ENCODE peak calls at places on chromosomes 1 and 21, in four cellular contexts. Z is DND-41, I is sigmoid colon, J is A549. K is an unnamed sample.

GRCh38 chr1:235892080-235892670 is 25.5 kb upstream of the LYST start:
- DNase-seq in J (no peak), Z (no peak), I (no peak), K (no peak)

GRCh38 chr1:19308509-19308907 is 3.4 kb downstream of the AKR7A2 start:
- DNase-seq in J (no peak), I (no peak), Z (no peak), K (no peak)

GRCh38 chr1:6435547-6435946 is 11.0 kb downstream of the ESPN start:
- DNase-seq in I (no peak), Z (no peak), J (no peak), K (no peak)

GRCh38 chr1:185069202-185069601 is 23.8 kb downstream of the RNF2 start:
- DNase-seq in J (no peak), Z (no peak), I (no peak), K (no peak)

GRCh38 chr1:87279966-87280535 is 48.6 kb upstream of the LMO4 start:
- DNase-seq in J (peak), Z (no peak), I (no peak), K (no peak)

GRCh38 chr1:167165948-167166702 is 54.6 kb upstream of the POU2F1 start:
- DNase-seq in J (no peak), I (no peak), Z (no peak), K (no peak)

GRCh38 chr21:45306832-45307571 is 19.3 kb upstream of the POFUT2 start:
- DNase-seq in J (no peak), I (peak), Z (no peak), K (peak)

GRCh38 chr1:22808846-22809501 is 98.3 kb downstream of the EPHB2 start:
- DNase-seq in Z (no peak), J (no peak), I (peak), K (no peak)

GRCh38 chr21:35189077-35189863 is 140.2 kb upstream of the RUNX1 start:
- DNase-seq in I (no peak), J (no peak), Z (peak), K (no peak)

GRCh38 chr1:114668784-114669561 is 876 bp downstream of the DENND2C start:
- DNase-seq in I (no peak), Z (no peak), J (no peak), K (no peak)

GRCh38 chr1:21818661-21819060 is 6.6 kb downstream of the LDLRAD2 start:
- DNase-seq in J (peak), Z (peak), I (no peak), K (no peak)

GRCh38 chr1:201966171-201966570 is 10.9 kb downstream of the TIMM17A start:
- DNase-seq in Z (no peak), J (no peak), I (no peak), K (no peak)

GRCh38 chr1:245475116-245475515 is 320.3 kb downstream of the KIF26B start:
- DNase-seq in J (no peak), Z (no peak), I (no peak), K (no peak)

GRCh38 chr1:235417101-235417697 is 50.0 kb downstream of the TBCE start:
- DNase-seq in I (peak), J (peak), Z (peak), K (no peak)

GRCh38 chr1:11948822-11949458 is 14.4 kb downstream of the PLOD1 start:
- DNase-seq in I (no peak), J (peak), Z (peak), K (no peak)

GRCh38 chr21:42459583-42460215 is 36.3 kb downstream of the RSPH1 start:
- DNase-seq in I (no peak), Z (no peak), J (no peak), K (peak)

GRCh38 chr1:79692519-79692918 is 686.0 kb upstream of the ADGRL4 start:
- DNase-seq in Z (no peak), J (no peak), I (no peak), K (no peak)

GRCh38 chr1:162892916-162893714 is 32.1 kb upstream of the CCDC190 start:
- DNase-seq in I (no peak), Z (no peak), J (no peak), K (no peak)

GRCh38 chr1:212791261-212791675 is 309 bp downstream of the NSL1 start:
- DNase-seq in I (no peak), J (peak), Z (no peak), K (no peak)

GRCh38 chr1:168653567-168653966 is 75.4 kb downstream of the DPT start:
- DNase-seq in Z (no peak), I (no peak), J (no peak), K (no peak)

GRCh38 chr1:200437556-200438203 is 27.8 kb upstream of the ZNF281 start:
- DNase-seq in J (no peak), I (no peak), Z (no peak), K (no peak)

GRCh38 chr21:25396135-25396711 is 211.1 kb downstream of the MRPL39 start:
- DNase-seq in I (no peak), Z (no peak), J (no peak), K (no peak)

GRCh38 chr1:224929335-224930237 is at the start of gene DNAH14:
- DNase-seq in I (peak), J (peak), Z (peak), K (no peak)

GRCh38 chr1:246765521-246765920 is 41.3 kb downstream of the SCCPDH start:
- DNase-seq in Z (no peak), I (no peak), J (no peak), K (no peak)

GRCh38 chr1:180953291-180953747 is 40.6 kb downstream of the KIAA1614 start:
- DNase-seq in Z (no peak), I (peak), J (peak), K (peak)

GRCh38 chr1:4173731-4174130 is 273.7 kb upstream of the C1orf174 start:
- DNase-seq in J (no peak), Z (no peak), I (peak), K (peak)

GRCh38 chr1:117653732-117654484 is 48.1 kb downstream of the TENT5C start:
- DNase-seq in J (no peak), I (no peak), Z (peak), K (no peak)

GRCh38 chr1:239922778-239923522 is 168.7 kb upstream of the FMN2 start:
- DNase-seq in I (no peak), Z (no peak), J (no peak), K (no peak)

GRCh38 chr1:192225266-192225665 is 67.0 kb downstream of the RGS18 start:
- DNase-seq in Z (no peak), J (no peak), I (no peak), K (no peak)

GRCh38 chr1:204478166-204478899 is 16.3 kb downstream of the PIK3C2B start:
- DNase-seq in I (no peak), Z (no peak), J (no peak), K (no peak)

GRCh38 chr1:52531473-52531872 is 21.4 kb downstream of the TUT4 start:
- DNase-seq in I (no peak), J (no peak), Z (no peak), K (no peak)

GRCh38 chr21:25688284-25689035 is 46.2 kb downstream of the ATP5PF start:
- DNase-seq in J (no peak), Z (no peak), I (no peak), K (no peak)

GRCh38 chr1:24134376-24134775 is 8.6 kb downstream of the IL22RA1 start:
- DNase-seq in Z (no peak), I (no peak), J (no peak), K (no peak)

GRCh38 chr21:45990741-45991605 is 9.4 kb downstream of the COL6A1 start:
- DNase-seq in Z (no peak), J (no peak), I (peak), K (no peak)

GRCh38 chr1:9084883-9085282 is 15.4 kb upstream of the SLC2A5 start:
- DNase-seq in Z (no peak), J (no peak), I (peak), K (no peak)

K was measured in cardiac septum.